ENCODE peak calls at places on chromosome 17, in nine cellular contexts. B, G, P, H, S, T, N, E and Q are unnamed samples. For H3K4me1, the result is how much of the 10 kb centered on the place peaks cover.

GRCh38 chr17:76121932-76122383 is 18.4 kb upstream of the EXOC7 start:
- DNase-seq in B (peak), G (peak), P (no peak), H (no peak), S (no peak), T (peak), N (no peak), E (no peak), Q (no peak)

GRCh38 chr17:78889525-78889924 is 13.5 kb downstream of the CEP295NL start:
- DNase-seq in B (no peak), G (no peak), P (no peak), H (no peak), S (no peak), T (no peak), N (no peak), E (no peak), Q (no peak)

GRCh38 chr17:44565866-44566443 is 8.7 kb downstream of the FZD2 start:
- DNase-seq in B (no peak), G (no peak), P (no peak), H (no peak), S (no peak), T (no peak), N (no peak), E (no peak), Q (no peak)

GRCh38 chr17:75191584-75191983 is 8.8 kb upstream of the SUMO2 start:
- DNase-seq in B (no peak), G (no peak), P (no peak), H (peak), S (no peak), T (peak), N (no peak), E (no peak), Q (no peak)

GRCh38 chr17:65848751-65849150 is 287.3 kb upstream of the AXIN2 start:
- DNase-seq in B (no peak), G (no peak), P (no peak), H (no peak), S (no peak), T (no peak), N (no peak), E (no peak), Q (no peak)

GRCh38 chr17:38434178-38434665 is 6.0 kb downstream of the ARHGAP23 start:
- DNase-seq in B (no peak), G (no peak), P (no peak), H (no peak), S (no peak), T (no peak), N (no peak), E (no peak), Q (no peak)

GRCh38 chr17:56765449-56765848 is 68.3 kb downstream of the C17orf67 start:
- DNase-seq in B (no peak), G (no peak), P (no peak), H (no peak), S (no peak), T (no peak), N (no peak), E (no peak), Q (no peak)

GRCh38 chr17:61399131-61400057 is at the start of gene TBX2:
- DNase-seq in B (no peak), G (peak), P (peak), H (peak), S (peak), T (peak), N (peak), E (peak), Q (no peak)

GRCh38 chr17:27414686-27415085 is 41.6 kb upstream of the KSR1 start:
- DNase-seq in B (no peak), G (no peak), P (no peak), H (no peak), S (no peak), T (no peak), N (no peak), E (no peak), Q (no peak)

GRCh38 chr17:2244545-2245525 is 58.8 kb downstream of the SMG6 start:
- DNase-seq in B (peak), G (peak), P (peak), H (peak), S (peak), T (peak), N (peak), E (peak), Q (peak)

GRCh38 chr17:46063239-46063638 is 64.2 kb downstream of the STH start:
- DNase-seq in B (no peak), G (no peak), P (peak), H (peak), S (no peak), T (peak), N (no peak), E (no peak), Q (no peak)

GRCh38 chr17:4806770-4807533 is at the start of gene PLD2:
- DNase-seq in B (peak), G (peak), P (peak), H (peak), S (peak), T (peak), N (peak), E (peak), Q (peak)

GRCh38 chr17:44830359-44831269 is 527 bp upstream of the GJC1 start:
- DNase-seq in B (peak), G (no peak), P (no peak), H (no peak), S (no peak), T (no peak), N (no peak), E (no peak), Q (peak)

GRCh38 chr17:58352843-58353719 is 1.1 kb upstream of the SUPT4H1 start:
- DNase-seq in B (peak), G (no peak), P (no peak), H (peak), S (peak), T (peak), N (no peak), E (no peak), Q (no peak)

GRCh38 chr17:81898885-81899284 is 3.2 kb upstream of the NPB start:
- DNase-seq in B (no peak), G (no peak), P (no peak), H (no peak), S (no peak), T (no peak), N (no peak), E (no peak), Q (no peak)
- H3K4me3 ChIP-seq in B (no peak), G (no peak), P (no peak), H (no peak), S (no peak), T (no peak), N (no peak), E (no peak), Q (no peak)

GRCh38 chr17:40445769-40446468 is 2.7 kb downstream of the IGFBP4 start:
- DNase-seq in B (no peak), G (no peak), P (no peak), H (peak), S (no peak), T (no peak), N (peak), E (no peak), Q (no peak)
- H3K4me1 ChIP-seq in B (under half), G (under half), P (under half), H (under half), S (half or more), T (under half), N (half or more), E (half or more), Q (under half)

DNA sequence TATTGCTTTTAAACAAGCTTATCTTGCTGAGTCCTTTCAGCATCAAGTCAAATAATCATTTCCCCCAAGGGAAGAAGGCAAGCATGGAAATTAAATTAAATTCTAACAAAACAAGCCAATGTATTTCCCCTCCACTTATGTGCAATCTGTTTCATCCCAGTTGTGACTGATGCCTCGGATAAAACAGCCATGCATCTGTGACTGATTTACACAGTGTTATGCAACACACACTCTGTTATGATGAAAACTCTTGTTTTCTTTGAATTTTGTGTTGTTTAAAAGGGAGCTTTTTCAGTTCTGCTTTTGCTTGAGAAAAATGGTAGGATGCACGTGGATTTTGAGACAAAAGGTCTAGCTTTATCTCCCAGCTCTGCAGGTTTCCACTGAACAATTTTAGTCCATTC is 32.6 kb downstream of the TMEM100 start:
- DNase-seq in B (no peak), G (no peak), P (no peak), H (no peak), S (no peak), T (no peak), N (no peak), E (no peak), Q (no peak)
- H3K4me3 ChIP-seq in B (no peak), G (no peak), P (no peak), H (no peak), S (no peak), T (no peak), N (no peak), E (no peak), Q (no peak)

GRCh38 chr17:82333279-82334171 is at the start of gene SECTM1:
- DNase-seq in B (peak), G (peak), P (no peak), H (peak), S (peak), T (peak), N (no peak), E (peak), Q (no peak)
- H3K4me1 ChIP-seq in B (under half), G (under half), P (under half), H (under half), S (half or more), T (under half), N (half or more), E (under half), Q (under half)